ENCODE peak calls at places on chromosomes 7 and 10, in seven cellular contexts. One of them, this sample, is unnamed.

GRCh38 chr10:1657500-1657899 is 79.8 kb downstream of the ADARB2 start:
- DNase-seq in stimulated activated CD4-positive, alpha-beta T cell treated with anti-CD3 and anti-CD28 coated beads, Interleukin-15, amount 100 ng/mL, for 1 hour: no peak
- DNase-seq in NCI-H2029: no peak
- DNase-seq in HAP-1: no peak
- DNase-seq in GM23338: peak; percentile 18
- DNase-seq in CD4-positive, alpha-beta memory T cell: no peak
- DNase-seq in left colon: peak; percentile 4
- DNase-seq in this sample: no peak

GRCh38 chr7:28958946-28959417 is 852 bp upstream of the TRIL start:
- DNase-seq in HAP-1: no peak
- DNase-seq in left colon: no peak
- DNase-seq in NCI-H2029: no peak
- DNase-seq in CD4-positive, alpha-beta memory T cell: no peak
- DNase-seq in stimulated activated CD4-positive, alpha-beta T cell treated with anti-CD3 and anti-CD28 coated beads, Interleukin-15, amount 100 ng/mL, for 1 hour: no peak
- DNase-seq in GM23338: no peak
- DNase-seq in this sample: no peak

GRCh38 chr10:49744924-49745605 is 17.1 kb downstream of the OGDHL start:
- DNase-seq in HAP-1: no peak
- DNase-seq in left colon: no peak
- DNase-seq in stimulated activated CD4-positive, alpha-beta T cell treated with anti-CD3 and anti-CD28 coated beads, Interleukin-15, amount 100 ng/mL, for 1 hour: no peak
- DNase-seq in NCI-H2029: no peak
- DNase-seq in GM23338: peak; percentile 54
- DNase-seq in CD4-positive, alpha-beta memory T cell: no peak
- DNase-seq in this sample: no peak

GRCh38 chr7:725223-726005 is 1.1 kb upstream of the DNAAF5 start:
- DNase-seq in HAP-1: no peak
- DNase-seq in left colon: no peak
- DNase-seq in NCI-H2029: no peak
- DNase-seq in stimulated activated CD4-positive, alpha-beta T cell treated with anti-CD3 and anti-CD28 coated beads, Interleukin-15, amount 100 ng/mL, for 1 hour: no peak
- DNase-seq in CD4-positive, alpha-beta memory T cell: no peak
- DNase-seq in GM23338: no peak
- DNase-seq in this sample: no peak

GRCh38 chr7:155665957-155666287 is 21.5 kb downstream of the RBM33 start:
- DNase-seq in CD4-positive, alpha-beta memory T cell: no peak
- DNase-seq in NCI-H2029: no peak
- DNase-seq in HAP-1: no peak
- DNase-seq in stimulated activated CD4-positive, alpha-beta T cell treated with anti-CD3 and anti-CD28 coated beads, Interleukin-15, amount 100 ng/mL, for 1 hour: no peak
- DNase-seq in GM23338: no peak
- DNase-seq in left colon: no peak
- DNase-seq in this sample: no peak

GRCh38 chr10:124003481-124004371 is 89.7 kb downstream of the CHST15 start:
- DNase-seq in CD4-positive, alpha-beta memory T cell: no peak
- DNase-seq in stimulated activated CD4-positive, alpha-beta T cell treated with anti-CD3 and anti-CD28 coated beads, Interleukin-15, amount 100 ng/mL, for 1 hour: no peak
- DNase-seq in NCI-H2029: no peak
- DNase-seq in left colon: peak; percentile 17
- DNase-seq in GM23338: no peak
- DNase-seq in HAP-1: no peak
- DNase-seq in this sample: no peak

GRCh38 chr10:37857287-37858211 is at the start of gene ZNF248:
- DNase-seq in HAP-1: peak; percentile 92
- DNase-seq in NCI-H2029: peak; percentile 73
- DNase-seq in stimulated activated CD4-positive, alpha-beta T cell treated with anti-CD3 and anti-CD28 coated beads, Interleukin-15, amount 100 ng/mL, for 1 hour: peak; percentile 90
- DNase-seq in GM23338: peak; percentile 86
- DNase-seq in left colon: peak; percentile 97
- DNase-seq in CD4-positive, alpha-beta memory T cell: peak; percentile 95
- DNase-seq in this sample: peak; percentile 94

GRCh38 chr10:71433116-71433982 is 36.6 kb downstream of the CDH23 start:
- DNase-seq in GM23338: no peak
- DNase-seq in left colon: no peak
- DNase-seq in HAP-1: no peak
- DNase-seq in NCI-H2029: no peak
- DNase-seq in CD4-positive, alpha-beta memory T cell: no peak
- DNase-seq in stimulated activated CD4-positive, alpha-beta T cell treated with anti-CD3 and anti-CD28 coated beads, Interleukin-15, amount 100 ng/mL, for 1 hour: no peak
- DNase-seq in this sample: no peak

GRCh38 chr7:150388709-150389531 is 9.8 kb downstream of the ZNF775 start:
- DNase-seq in left colon: peak; percentile 82
- DNase-seq in stimulated activated CD4-positive, alpha-beta T cell treated with anti-CD3 and anti-CD28 coated beads, Interleukin-15, amount 100 ng/mL, for 1 hour: no peak
- DNase-seq in GM23338: peak; percentile 70
- DNase-seq in HAP-1: no peak
- DNase-seq in CD4-positive, alpha-beta memory T cell: no peak
- DNase-seq in NCI-H2029: no peak
- DNase-seq in this sample: no peak

GRCh38 chr10:22086730-22087364 is 83.3 kb upstream of the DNAJC1 start:
- DNase-seq in CD4-positive, alpha-beta memory T cell: no peak
- DNase-seq in left colon: peak; percentile 62
- DNase-seq in NCI-H2029: peak; percentile 75
- DNase-seq in stimulated activated CD4-positive, alpha-beta T cell treated with anti-CD3 and anti-CD28 coated beads, Interleukin-15, amount 100 ng/mL, for 1 hour: no peak
- DNase-seq in GM23338: peak; percentile 71
- DNase-seq in HAP-1: no peak
- DNase-seq in this sample: no peak

GRCh38 chr10:26507441-26507840 is 69.3 kb downstream of the APBB1IP start:
- DNase-seq in CD4-positive, alpha-beta memory T cell: no peak
- DNase-seq in NCI-H2029: no peak
- DNase-seq in stimulated activated CD4-positive, alpha-beta T cell treated with anti-CD3 and anti-CD28 coated beads, Interleukin-15, amount 100 ng/mL, for 1 hour: no peak
- DNase-seq in HAP-1: no peak
- DNase-seq in left colon: no peak
- DNase-seq in GM23338: no peak
- DNase-seq in this sample: no peak

GRCh38 chr10:12405342-12406320 is 56.3 kb downstream of the CAMK1D start:
- DNase-seq in GM23338: peak; percentile 16
- DNase-seq in stimulated activated CD4-positive, alpha-beta T cell treated with anti-CD3 and anti-CD28 coated beads, Interleukin-15, amount 100 ng/mL, for 1 hour: no peak
- DNase-seq in left colon: no peak
- DNase-seq in CD4-positive, alpha-beta memory T cell: no peak
- DNase-seq in HAP-1: no peak
- DNase-seq in NCI-H2029: peak; percentile 37
- DNase-seq in this sample: no peak

GRCh38 chr7:50783304-50783703 is 608 bp upstream of the GRB10 start:
- DNase-seq in GM23338: no peak
- DNase-seq in NCI-H2029: no peak
- DNase-seq in CD4-positive, alpha-beta memory T cell: no peak
- DNase-seq in stimulated activated CD4-positive, alpha-beta T cell treated with anti-CD3 and anti-CD28 coated beads, Interleukin-15, amount 100 ng/mL, for 1 hour: no peak
- DNase-seq in HAP-1: no peak
- DNase-seq in left colon: no peak
- DNase-seq in this sample: no peak

GRCh38 chr10:73228247-73228646 is 18.8 kb downstream of the DNAJC9 start:
- DNase-seq in stimulated activated CD4-positive, alpha-beta T cell treated with anti-CD3 and anti-CD28 coated beads, Interleukin-15, amount 100 ng/mL, for 1 hour: no peak
- DNase-seq in HAP-1: no peak
- DNase-seq in CD4-positive, alpha-beta memory T cell: no peak
- DNase-seq in left colon: no peak
- DNase-seq in GM23338: no peak
- DNase-seq in NCI-H2029: no peak
- DNase-seq in this sample: no peak

GRCh38 chr10:87505366-87506113 is 847 bp downstream of the MINPP1 start:
- DNase-seq in CD4-positive, alpha-beta memory T cell: peak; percentile 31
- DNase-seq in stimulated activated CD4-positive, alpha-beta T cell treated with anti-CD3 and anti-CD28 coated beads, Interleukin-15, amount 100 ng/mL, for 1 hour: peak; percentile 12
- DNase-seq in HAP-1: peak; percentile 48
- DNase-seq in left colon: peak; percentile 66
- DNase-seq in GM23338: peak; percentile 82
- DNase-seq in NCI-H2029: peak; percentile 1
- DNase-seq in this sample: peak; percentile 13

GRCh38 chr7:155959894-155960293 is 147.6 kb upstream of the SHH start:
- DNase-seq in stimulated activated CD4-positive, alpha-beta T cell treated with anti-CD3 and anti-CD28 coated beads, Interleukin-15, amount 100 ng/mL, for 1 hour: no peak
- DNase-seq in CD4-positive, alpha-beta memory T cell: no peak
- DNase-seq in NCI-H2029: no peak
- DNase-seq in GM23338: no peak
- DNase-seq in HAP-1: no peak
- DNase-seq in left colon: peak; percentile 76
- DNase-seq in this sample: no peak